ENCODE peak calls at places on chromosome 17, in five cellular contexts. K is IMR-90, N is H9, L is mesenchymal stem cell, I is H1. F is an unnamed sample.
A peak's percentile ranks its signal among the peaks of the same experiment; 100 is the strongest.

GRCh38 chr17:63275318-63275967 is 170.7 kb downstream of the CYB561 start:
- DNase-seq in K (peak; percentile 99), N (no peak), L (peak; percentile 94), I (no peak), F (no peak)

GRCh38 chr17:62807812-62808575 is at the start of gene MARCHF10:
- DNase-seq in K (no peak), N (peak; percentile 80), L (no peak), I (no peak), F (peak; percentile 60)

GRCh38 chr17:66849851-66850580 is 15.1 kb downstream of the CACNG5 start:
- DNase-seq in K (no peak), N (no peak), L (no peak), I (no peak), F (no peak)

GRCh38 chr17:27469256-27469655 is 13.0 kb downstream of the KSR1 start:
- DNase-seq in K (no peak), N (no peak), L (no peak), I (no peak), F (no peak)

GRCh38 chr17:45430738-45431530 is 1.7 kb downstream of the ARHGAP27 start:
- DNase-seq in K (no peak), N (peak; percentile 89), L (peak; percentile 47), I (no peak), F (no peak)

GRCh38 chr17:31489295-31490018 is 98.0 kb downstream of the RAB11FIP4 start:
- DNase-seq in K (no peak), N (peak; percentile 96), L (no peak), I (no peak), F (no peak)

GRCh38 chr17:64262422-64263260 is at the start of gene TEX2:
- DNase-seq in K (no peak), N (peak; percentile 41), L (peak; percentile 44), I (no peak), F (no peak)

GRCh38 chr17:62780951-62781350 is 27.2 kb downstream of the MARCHF10 start:
- DNase-seq in K (peak; percentile 68), N (no peak), L (peak; percentile 66), I (no peak), F (no peak)

GRCh38 chr17:81429813-81430510 is 34.7 kb downstream of the BAHCC1 start:
- DNase-seq in K (no peak), N (no peak), L (no peak), I (no peak), F (peak; percentile 35)

GRCh38 chr17:16440814-16441629 is 25.7 kb downstream of the TRPV2 start:
- DNase-seq in K (no peak), N (no peak), L (no peak), I (no peak), F (no peak)

GRCh38 chr17:28471531-28472342 is 1.7 kb upstream of the SLC13A2 start:
- DNase-seq in K (no peak), N (no peak), L (no peak), I (no peak), F (no peak)

GRCh38 chr17:64024781-64025731 is 4.6 kb upstream of the ICAM2 start:
- DNase-seq in K (peak; percentile 37), N (no peak), L (no peak), I (no peak), F (no peak)

GRCh38 chr17:82064433-82065192 is 991 bp downstream of the DUS1L start:
- DNase-seq in K (no peak), N (no peak), L (no peak), I (no peak), F (no peak)

GRCh38 chr17:32564325-32564724 is 77.5 kb downstream of the CDK5R1 start:
- DNase-seq in K (no peak), N (no peak), L (no peak), I (no peak), F (no peak)

GRCh38 chr17:29241015-29241963 is 5.4 kb upstream of the CRYBA1 start:
- DNase-seq in K (peak; percentile 98), N (peak; percentile 77), L (peak; percentile 97), I (peak; percentile 67), F (peak; percentile 63)

GRCh38 chr17:80639658-80640057 is 95.0 kb downstream of the RPTOR start:
- DNase-seq in K (no peak), N (no peak), L (no peak), I (no peak), F (no peak)

GRCh38 chr17:74746376-74746775 is 2.1 kb upstream of the NHERF1 start:
- DNase-seq in K (no peak), N (peak; percentile 29), L (peak; percentile 38), I (no peak), F (no peak)

GRCh38 chr17:33945641-33946546 is 309.2 kb upstream of the CCL2 start:
- DNase-seq in K (no peak), N (no peak), L (no peak), I (no peak), F (no peak)

GRCh38 chr17:80944326-80944725 is 47.3 kb upstream of the CHMP6 start:
- DNase-seq in K (no peak), N (no peak), L (no peak), I (no peak), F (no peak)

GRCh38 chr17:57110152-57110542 is 25.1 kb downstream of the AKAP1 start:
- DNase-seq in K (no peak), N (no peak), L (no peak), I (no peak), F (no peak)

GRCh38 chr17:55632236-55632635 is 90.4 kb downstream of the TMEM100 start:
- DNase-seq in K (no peak), N (no peak), L (no peak), I (no peak), F (no peak)

GRCh38 chr17:80986816-80987480 is 4.7 kb upstream of the CHMP6 start:
- DNase-seq in K (no peak), N (no peak), L (no peak), I (no peak), F (no peak)

GRCh38 chr17:9568004-9568403 is 7.6 kb downstream of the STX8 start:
- DNase-seq in K (no peak), N (no peak), L (no peak), I (no peak), F (no peak)

GRCh38 chr17:3667366-3668278 is 756 bp downstream of the TAX1BP3 start:
- DNase-seq in K (peak; percentile 91), N (peak; percentile 80), L (peak; percentile 96), I (no peak), F (no peak)
- H3K4ac ChIP-seq in K (peak overlapping the region; percentile 98), N (no peak overlapping the region), L (peak overlapping the region; percentile 84), I (peak overlapping the region; percentile 4), F (peak overlapping the region; percentile 72)

GRCh38 chr17:42017866-42018200 is 594 bp upstream of the DNAJC7 start:
- DNase-seq in K (no peak), N (peak; percentile 67), L (no peak), I (no peak), F (no peak)

GRCh38 chr17:42016411-42016831 is 818 bp downstream of the DNAJC7 start:
- DNase-seq in K (peak; percentile 16), N (no peak), L (peak; percentile 37), I (no peak), F (no peak)

GRCh38 chr17:42018339-42018738 is 1.1 kb upstream of the DNAJC7 start:
- DNase-seq in K (no peak), N (peak; percentile 80), L (no peak), I (no peak), F (no peak)

GRCh38 chr17:42018988-42019387 is 902 bp upstream of the NKIRAS2 start:
- DNase-seq in K (no peak), N (no peak), L (no peak), I (no peak), F (no peak)

GRCh38 chr17:42016952-42017865 is at the start of gene DNAJC7:
- DNase-seq in K (peak; percentile 89), N (peak; percentile 96), L (peak; percentile 92), I (peak; percentile 78), F (peak; percentile 90)
- H4K91ac ChIP-seq in K (peak within 1 kb of the TSS; percentile 94), N (no peak within 1 kb of the TSS), L (peak within 1 kb of the TSS; percentile 99), I (peak within 1 kb of the TSS; percentile 100), F (peak within 1 kb of the TSS; percentile 97)

GRCh38 chr17:53630115-53630514 is 192.6 kb upstream of the KIF2B start:
- DNase-seq in K (no peak), N (peak; percentile 57), L (no peak), I (no peak), F (no peak)
- H2BK15ac ChIP-seq in K (no peak overlapping the region), N (no peak overlapping the region), L (no peak overlapping the region), I (no peak overlapping the region), F (no peak overlapping the region)

GRCh38 chr17:48053758-48054237 is 5.6 kb downstream of the NFE2L1 start:
- DNase-seq in K (no peak), N (peak; percentile 53), L (no peak), I (no peak), F (no peak)

GRCh38 chr17:48052956-48053757 is 5.0 kb downstream of the NFE2L1 start:
- DNase-seq in K (peak; percentile 40), N (no peak), L (peak; percentile 83), I (no peak), F (no peak)

GRCh38 chr17:48056246-48056745 is 8.1 kb downstream of the NFE2L1 start:
- DNase-seq in K (no peak), N (no peak), L (no peak), I (no peak), F (no peak)

GRCh38 chr17:48055531-48056245 is 7.5 kb downstream of the NFE2L1 start:
- DNase-seq in K (peak; percentile 92), N (peak; percentile 96), L (peak; percentile 92), I (peak; percentile 70), F (no peak)

DNA sequence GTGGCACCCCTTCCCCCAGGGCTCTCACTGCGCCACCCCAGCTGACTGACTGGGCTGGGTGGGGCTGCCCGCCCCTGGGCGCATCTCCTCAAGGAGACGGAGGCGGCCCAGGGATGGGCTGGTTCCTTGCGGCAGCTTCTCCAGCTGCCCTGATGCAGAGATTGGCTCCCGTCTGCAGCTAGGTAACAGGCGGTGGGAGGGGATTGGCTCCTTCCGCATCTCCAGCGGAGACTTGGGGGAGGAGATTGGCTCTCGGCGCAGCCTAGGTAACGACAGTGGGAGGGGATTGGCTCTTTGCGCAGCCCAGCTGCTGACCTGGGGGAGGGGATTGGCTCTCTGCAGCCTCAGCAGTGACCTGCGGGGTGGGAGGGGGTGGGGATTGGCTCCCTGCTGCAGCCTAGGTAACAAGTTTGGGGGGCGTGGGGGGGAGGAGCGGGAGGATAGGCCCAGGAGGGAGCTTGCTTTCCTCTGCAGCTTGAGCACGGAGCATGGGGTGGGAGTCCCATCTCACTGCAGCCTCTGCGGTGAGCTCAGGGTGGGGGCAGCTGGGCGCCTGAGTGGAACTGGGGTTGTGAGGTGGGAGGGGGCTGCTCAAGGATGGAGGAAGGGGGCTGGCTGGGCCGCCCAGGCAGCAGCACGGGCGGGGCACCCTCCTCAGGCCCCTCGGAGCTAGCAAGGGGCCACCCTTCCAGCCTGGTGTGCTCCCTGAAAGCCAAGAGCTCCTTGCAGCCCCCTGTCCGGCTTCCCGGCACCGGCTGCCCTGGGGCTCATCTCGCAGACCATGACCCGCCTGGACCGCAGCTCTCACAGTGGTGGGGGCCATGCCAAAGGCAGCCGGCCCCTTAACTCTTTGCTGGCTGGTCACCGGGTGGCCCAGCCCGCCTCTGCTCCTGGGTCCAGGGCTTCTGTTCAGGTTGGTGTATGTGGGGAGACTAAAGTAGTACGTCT is 6.4 kb downstream of the NFE2L1 start:
- DNase-seq in K (peak; percentile 60), N (peak; percentile 100), L (peak; percentile 93), I (peak; percentile 98), F (peak; percentile 93)
- H3K4ac ChIP-seq in K (peak overlapping the region; percentile 98), N (no peak overlapping the region), L (peak overlapping the region; percentile 37), I (no peak overlapping the region), F (no peak overlapping the region)

GRCh38 chr17:79074650-79075432 is at the start of gene ENGASE:
- DNase-seq in K (peak; percentile 82), N (peak; percentile 98), L (peak; percentile 91), I (peak; percentile 75), F (peak; percentile 94)
- H4K91ac ChIP-seq in K (no peak within 1 kb of the TSS), N (no peak within 1 kb of the TSS), L (no peak within 1 kb of the TSS), I (no peak within 1 kb of the TSS), F (no peak within 1 kb of the TSS)

GRCh38 chr17:77456271-77456950 is 315.6 kb downstream of the SEC14L1 start:
- DNase-seq in K (no peak), N (no peak), L (no peak), I (no peak), F (no peak)
- H2BK15ac ChIP-seq in K (no peak overlapping the region), N (no peak overlapping the region), L (no peak overlapping the region), I (no peak overlapping the region), F (no peak overlapping the region)

F was measured in neuronal stem cell.